ENCODE peak calls at places on chromosomes 2 and 18, in four cellular contexts. One of them, this sample, is unnamed.

GRCh38 chr2:219020604-219021365 is 20.5 kb downstream of the CFAP65 start:
- DNase-seq in left lung: no peak
- DNase-seq in heart left ventricle: no peak
- DNase-seq in transverse colon: no peak
- DNase-seq in this sample: no peak

GRCh38 chr18:58991127-58991798 is 126.6 kb downstream of the ZNF532 start:
- DNase-seq in left lung: no peak
- DNase-seq in heart left ventricle: no peak
- DNase-seq in transverse colon: no peak
- DNase-seq in this sample: no peak

GRCh38 chr18:50203801-50204604 is 9.1 kb upstream of the MYO5B start:
- DNase-seq in left lung: no peak
- DNase-seq in heart left ventricle: no peak
- DNase-seq in transverse colon: peak; percentile 60
- DNase-seq in this sample: peak; percentile 61

GRCh38 chr2:10305715-10306114 is 3.0 kb downstream of the HPCAL1 start:
- DNase-seq in left lung: no peak
- DNase-seq in heart left ventricle: no peak
- DNase-seq in transverse colon: peak; percentile 21
- DNase-seq in this sample: no peak

GRCh38 chr2:230627806-230628724 is 84.6 kb upstream of the CAB39 start:
- DNase-seq in left lung: no peak
- DNase-seq in heart left ventricle: no peak
- DNase-seq in transverse colon: no peak
- DNase-seq in this sample: peak; percentile 5

GRCh38 chr2:134231296-134231964 is 22.4 kb upstream of the MGAT5 start:
- DNase-seq in left lung: no peak
- DNase-seq in heart left ventricle: no peak
- DNase-seq in transverse colon: no peak
- DNase-seq in this sample: no peak

GRCh38 chr2:178476477-178476876 is 1.9 kb downstream of the FKBP7 start:
- DNase-seq in left lung: no peak
- DNase-seq in heart left ventricle: no peak
- DNase-seq in transverse colon: no peak
- DNase-seq in this sample: no peak

GRCh38 chr2:216503697-216504375 is 5.2 kb downstream of the RPL37A start:
- DNase-seq in left lung: no peak
- DNase-seq in heart left ventricle: no peak
- DNase-seq in transverse colon: no peak
- DNase-seq in this sample: no peak

GRCh38 chr2:201049455-201049854 is 22.0 kb downstream of the HYCC2 start:
- DNase-seq in left lung: no peak
- DNase-seq in heart left ventricle: no peak
- DNase-seq in transverse colon: no peak
- DNase-seq in this sample: no peak

GRCh38 chr2:18077724-18078123 is 199.3 kb downstream of the KCNS3 start:
- DNase-seq in left lung: no peak
- DNase-seq in heart left ventricle: no peak
- DNase-seq in transverse colon: no peak
- DNase-seq in this sample: no peak

GRCh38 chr2:221397179-221397578 is 174.9 kb downstream of the EPHA4 start:
- DNase-seq in left lung: no peak
- DNase-seq in heart left ventricle: no peak
- DNase-seq in transverse colon: no peak
- DNase-seq in this sample: no peak

DNA sequence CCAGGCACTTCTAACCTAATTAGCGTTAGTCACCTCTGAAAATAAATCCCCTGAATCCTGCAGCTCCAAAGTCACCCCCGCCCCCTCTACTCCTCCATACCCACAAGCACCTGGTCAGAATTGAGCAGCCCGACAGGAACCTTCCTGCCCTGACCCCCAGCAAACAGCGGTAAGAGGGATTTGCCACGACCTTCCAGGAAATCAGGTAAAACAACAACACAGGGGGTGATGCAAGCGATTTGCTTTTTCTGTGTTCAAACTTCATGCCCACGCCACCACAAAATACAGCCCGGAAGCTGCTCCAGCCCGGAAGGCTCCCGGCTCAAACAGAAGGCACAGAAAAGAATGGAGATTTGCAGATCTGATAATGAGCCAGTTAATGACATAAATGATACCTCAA is 367.1 kb downstream of the GPD2 start:
- DNase-seq in left lung: peak; percentile 32
- DNase-seq in heart left ventricle: no peak
- DNase-seq in transverse colon: no peak
- DNase-seq in this sample: no peak
- H3K4me3 ChIP-seq in left lung: no peak overlapping the region
- H3K4me3 ChIP-seq in heart left ventricle: no peak overlapping the region
- H3K4me3 ChIP-seq in transverse colon: no peak overlapping the region
- H3K4me3 ChIP-seq in this sample: no peak overlapping the region

GRCh38 chr2:9234680-9235387 is 28.2 kb downstream of the ASAP2 start:
- DNase-seq in left lung: peak; percentile 39
- DNase-seq in heart left ventricle: no peak
- DNase-seq in transverse colon: peak; percentile 46
- DNase-seq in this sample: no peak

GRCh38 chr2:9235388-9236344 is 29.1 kb downstream of the ASAP2 start:
- DNase-seq in left lung: peak; percentile 57
- DNase-seq in heart left ventricle: no peak
- DNase-seq in transverse colon: no peak
- DNase-seq in this sample: no peak

GRCh38 chr2:9238927-9239326 is 32.3 kb downstream of the ASAP2 start:
- DNase-seq in left lung: peak; percentile 39
- DNase-seq in heart left ventricle: no peak
- DNase-seq in transverse colon: no peak
- DNase-seq in this sample: no peak

GRCh38 chr2:9237831-9238230 is 31.2 kb downstream of the ASAP2 start:
- DNase-seq in left lung: peak; percentile 35
- DNase-seq in heart left ventricle: no peak
- DNase-seq in transverse colon: no peak
- DNase-seq in this sample: no peak

GRCh38 chr2:9236867-9237266 is 30.3 kb downstream of the ASAP2 start:
- DNase-seq in left lung: peak; percentile 49
- DNase-seq in heart left ventricle: no peak
- DNase-seq in transverse colon: no peak
- DNase-seq in this sample: no peak
- H3K27ac ChIP-seq in left lung: peak overlapping the region; percentile 15
- H3K27ac ChIP-seq in heart left ventricle: peak overlapping the region; percentile 75
- H3K27ac ChIP-seq in transverse colon: peak overlapping the region; percentile 64
- H3K27ac ChIP-seq in this sample: no peak overlapping the region

GRCh38 chr2:42125887-42126594 is 43.1 kb upstream of the EML4 start:
- DNase-seq in left lung: no peak
- DNase-seq in heart left ventricle: no peak
- DNase-seq in transverse colon: peak; percentile 45
- DNase-seq in this sample: no peak

GRCh38 chr2:42128731-42129486 is 40.2 kb upstream of the EML4 start:
- DNase-seq in left lung: no peak
- DNase-seq in heart left ventricle: no peak
- DNase-seq in transverse colon: no peak
- DNase-seq in this sample: no peak

GRCh38 chr2:42129487-42129852 is 39.7 kb upstream of the EML4 start:
- DNase-seq in left lung: no peak
- DNase-seq in heart left ventricle: no peak
- DNase-seq in transverse colon: no peak
- DNase-seq in this sample: no peak

GRCh38 chr2:42129947-42130346 is 39.2 kb upstream of the EML4 start:
- DNase-seq in left lung: no peak
- DNase-seq in heart left ventricle: no peak
- DNase-seq in transverse colon: no peak
- DNase-seq in this sample: no peak

DNA sequence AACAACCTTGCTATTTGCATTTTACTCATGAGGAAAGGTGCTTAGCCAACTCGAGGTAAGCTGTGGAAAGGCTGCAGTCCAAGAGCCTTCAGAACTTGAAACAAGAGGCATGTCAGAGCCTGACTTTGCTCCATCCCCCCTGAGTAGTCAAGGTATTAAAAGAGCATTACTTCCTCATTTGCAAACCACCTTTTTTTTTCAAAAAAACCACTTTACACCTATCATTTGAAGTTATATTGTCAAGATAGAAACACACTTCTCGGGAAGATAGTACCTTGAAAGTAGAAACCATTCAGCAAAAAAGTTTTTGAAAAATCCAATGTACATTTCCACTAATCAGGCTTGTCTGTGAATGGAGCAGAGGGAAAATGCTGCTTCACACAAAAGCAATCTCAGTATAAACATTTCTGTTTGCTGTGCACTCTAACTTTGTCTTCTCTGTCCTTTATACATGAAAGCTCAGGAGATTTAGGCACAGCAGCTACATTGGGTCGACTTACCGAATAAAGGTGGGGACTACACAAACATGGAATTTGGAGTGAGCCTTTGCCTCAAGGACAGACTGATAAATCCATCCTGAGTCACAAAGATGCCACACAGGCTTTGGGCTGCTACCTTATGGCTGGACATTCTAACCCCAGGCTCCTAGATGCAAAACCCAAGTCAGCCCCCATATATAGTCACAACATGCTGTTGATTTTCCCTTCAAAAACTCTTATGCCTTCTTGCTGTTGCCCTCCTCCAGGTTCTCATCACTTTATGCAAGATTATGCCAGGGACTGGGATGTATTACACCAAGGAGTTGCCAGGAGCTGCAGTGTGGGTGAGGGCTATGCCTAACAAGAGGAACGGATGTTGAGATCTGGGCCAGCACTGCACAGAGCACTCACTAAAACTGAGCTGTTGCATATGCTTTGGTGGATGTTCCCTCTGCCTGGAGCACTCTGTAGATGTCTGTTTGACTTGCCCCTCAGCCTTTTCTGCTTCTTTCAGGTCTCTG is 41.4 kb upstream of the EML4 start:
- DNase-seq in left lung: no peak
- DNase-seq in heart left ventricle: no peak
- DNase-seq in transverse colon: no peak
- DNase-seq in this sample: peak; percentile 54
- H3K4me3 ChIP-seq in left lung: no peak overlapping the region
- H3K4me3 ChIP-seq in heart left ventricle: no peak overlapping the region
- H3K4me3 ChIP-seq in transverse colon: no peak overlapping the region
- H3K4me3 ChIP-seq in this sample: no peak overlapping the region

GRCh38 chr18:22915337-22915736 is 17.8 kb upstream of the RBBP8 start:
- DNase-seq in left lung: no peak
- DNase-seq in heart left ventricle: no peak
- DNase-seq in transverse colon: no peak
- DNase-seq in this sample: no peak

GRCh38 chr18:22914633-22915032 is 18.5 kb upstream of the RBBP8 start:
- DNase-seq in left lung: no peak
- DNase-seq in heart left ventricle: no peak
- DNase-seq in transverse colon: no peak
- DNase-seq in this sample: no peak

GRCh38 chr18:22913861-22914260 is 19.3 kb upstream of the RBBP8 start:
- DNase-seq in left lung: no peak
- DNase-seq in heart left ventricle: no peak
- DNase-seq in transverse colon: peak; percentile 79
- DNase-seq in this sample: no peak

GRCh38 chr18:22912149-22912548 is 21.0 kb upstream of the RBBP8 start:
- DNase-seq in left lung: no peak
- DNase-seq in heart left ventricle: no peak
- DNase-seq in transverse colon: no peak
- DNase-seq in this sample: no peak

GRCh38 chr18:22912835-22913234 is 20.3 kb upstream of the RBBP8 start:
- DNase-seq in left lung: no peak
- DNase-seq in heart left ventricle: no peak
- DNase-seq in transverse colon: no peak
- DNase-seq in this sample: no peak
- H3K27ac ChIP-seq in left lung: peak overlapping the region; percentile 74
- H3K27ac ChIP-seq in heart left ventricle: no peak overlapping the region
- H3K27ac ChIP-seq in transverse colon: no peak overlapping the region
- H3K27ac ChIP-seq in this sample: no peak overlapping the region

GRCh38 chr2:66443183-66443976 is 8.5 kb downstream of the MEIS1 start:
- DNase-seq in left lung: no peak
- DNase-seq in heart left ventricle: no peak
- DNase-seq in transverse colon: no peak
- DNase-seq in this sample: no peak

GRCh38 chr2:66445781-66446177 is 10.9 kb downstream of the MEIS1 start:
- DNase-seq in left lung: peak; percentile 70
- DNase-seq in heart left ventricle: no peak
- DNase-seq in transverse colon: no peak
- DNase-seq in this sample: peak; percentile 50

GRCh38 chr2:66446178-66446860 is 11.4 kb downstream of the MEIS1 start:
- DNase-seq in left lung: peak; percentile 72
- DNase-seq in heart left ventricle: peak; percentile 53
- DNase-seq in transverse colon: no peak
- DNase-seq in this sample: no peak

GRCh38 chr2:66445076-66445724 is 10.3 kb downstream of the MEIS1 start:
- DNase-seq in left lung: peak; percentile 62
- DNase-seq in heart left ventricle: no peak
- DNase-seq in transverse colon: no peak
- DNase-seq in this sample: no peak

DNA sequence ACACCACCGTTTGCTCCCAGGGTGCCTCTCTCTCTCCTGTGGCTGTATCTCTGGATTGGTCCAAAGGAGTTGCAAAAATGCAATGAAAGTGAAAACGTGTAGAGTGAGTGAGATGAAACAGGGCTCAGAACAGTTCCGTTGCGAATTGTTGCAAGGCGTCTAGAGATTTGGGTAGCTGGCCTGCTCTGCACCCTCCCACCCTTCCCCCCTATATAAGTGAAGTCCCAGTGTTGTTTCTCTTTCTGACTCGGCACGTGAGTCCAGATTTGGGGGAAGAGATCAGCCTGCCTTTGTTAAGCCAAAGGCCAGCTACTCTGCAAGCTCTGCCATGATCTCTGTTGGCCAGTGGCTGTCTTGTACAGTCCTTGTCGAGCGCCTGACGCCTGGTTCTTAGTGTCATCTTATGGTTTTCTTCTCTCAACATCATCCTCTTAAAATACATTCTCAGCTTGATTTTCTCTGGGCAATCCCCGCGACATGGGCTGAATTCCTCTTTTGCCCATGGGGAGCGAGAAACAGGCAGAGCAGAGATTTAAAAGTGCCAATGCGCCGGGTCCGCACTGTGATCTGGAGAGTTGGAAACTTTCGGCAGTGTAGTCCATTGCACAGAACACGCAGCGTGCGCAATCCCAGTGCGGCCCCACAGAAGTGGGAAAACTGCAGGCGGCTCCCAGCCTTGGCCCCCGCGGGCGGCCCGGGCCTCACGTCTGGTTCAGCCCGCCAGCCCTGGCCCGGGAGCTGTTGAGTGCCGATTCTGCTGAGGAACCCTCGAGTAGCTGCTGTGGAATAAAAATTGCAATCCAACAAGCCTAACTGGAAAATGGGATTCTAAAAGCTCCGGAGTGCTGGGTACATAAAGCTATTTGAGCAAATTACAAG is 9.3 kb downstream of the MEIS1 start:
- DNase-seq in left lung: no peak
- DNase-seq in heart left ventricle: no peak
- DNase-seq in transverse colon: no peak
- DNase-seq in this sample: no peak
- H3K4me3 ChIP-seq in left lung: peak overlapping the region; percentile 24
- H3K4me3 ChIP-seq in heart left ventricle: peak overlapping the region; percentile 21
- H3K4me3 ChIP-seq in transverse colon: peak overlapping the region; percentile 29
- H3K4me3 ChIP-seq in this sample: no peak overlapping the region